ENCODE peak calls at places on chromosomes 3 and 15, in five cellular contexts. C is HCT116, F is GM23248, A is PC-3, Q is hepatocyte. L is an unnamed sample. For H3K4me1 and H3K9me3, the result is how much of the 10 kb centered on the place peaks cover.

GRCh38 chr15:62455441-62455921 is 290.4 kb upstream of the C2CD4B start:
- DNase-seq in C (no peak), A (peak), Q (no peak), F (no peak), L (no peak)

GRCh38 chr3:128426128-128426921 is 40.4 kb downstream of the DNAJB8 start:
- DNase-seq in C (no peak), F (peak), A (peak), Q (peak), L (peak)

GRCh38 chr3:59469948-59470723 is 420.3 kb upstream of the CFAP20DC start:
- DNase-seq in A (peak), C (no peak), Q (no peak), F (peak), L (peak)

GRCh38 chr3:110711851-110712396 is 359.7 kb upstream of the NECTIN3 start:
- DNase-seq in A (no peak), C (no peak), Q (no peak), F (peak), L (peak)

GRCh38 chr15:49686626-49687025 is 65.8 kb downstream of the DTWD1 start:
- DNase-seq in A (peak), F (peak), Q (no peak), C (no peak), L (no peak)

GRCh38 chr3:154003649-154004048 is 117.5 kb upstream of the ARHGEF26 start:
- DNase-seq in Q (no peak), C (no peak), F (no peak), A (no peak), L (no peak)

GRCh38 chr3:46946856-46947544 is 29.5 kb downstream of the CCDC12 start:
- DNase-seq in A (peak), F (peak), C (no peak), Q (peak), L (no peak)

GRCh38 chr15:68553594-68553993 is 25.2 kb upstream of the CORO2B start:
- DNase-seq in Q (no peak), C (no peak), A (no peak), F (no peak), L (no peak)

GRCh38 chr3:39115870-39116269 is 8.4 kb downstream of the TTC21A start:
- DNase-seq in Q (no peak), A (no peak), F (no peak), C (no peak), L (no peak)

GRCh38 chr3:156456771-156457224 is 98.1 kb downstream of the SSR3 start:
- DNase-seq in F (no peak), C (no peak), Q (peak), A (peak), L (no peak)

GRCh38 chr3:49339593-49339946 is 283 bp downstream of the USP4 start:
- DNase-seq in C (no peak), F (peak), Q (peak), A (no peak), L (no peak)

GRCh38 chr3:135458539-135458938 is 507.0 kb upstream of the PPP2R3A start:
- DNase-seq in C (no peak), F (no peak), Q (no peak), A (no peak), L (no peak)

GRCh38 chr15:27990411-27991338 is 108.4 kb downstream of the OCA2 start:
- DNase-seq in A (no peak), F (no peak), C (no peak), Q (no peak), L (no peak)

GRCh38 chr3:4997946-4998345 is 18.7 kb downstream of the BHLHE40 start:
- DNase-seq in A (no peak), Q (no peak), F (no peak), C (no peak), L (no peak)

GRCh38 chr3:153247331-153248311 is 85.6 kb downstream of the RAP2B start:
- DNase-seq in A (no peak), C (no peak), Q (no peak), F (peak), L (no peak)

GRCh38 chr15:40693904-40694705 is 869 bp upstream of the RAD51 start:
- DNase-seq in A (peak), Q (no peak), C (no peak), F (peak), L (peak)

GRCh38 chr15:46808834-46809233 is 908.5 kb upstream of the SEMA6D start:
- DNase-seq in A (no peak), Q (no peak), C (no peak), F (no peak), L (no peak)

GRCh38 chr3:177781686-177782161 is 584.4 kb upstream of the TBL1XR1 start:
- DNase-seq in A (no peak), C (no peak), F (peak), Q (no peak), L (no peak)

GRCh38 chr3:46706771-46707582 is 5.8 kb downstream of the TMIE start:
- DNase-seq in C (no peak), F (no peak), A (no peak), Q (no peak), L (no peak)

GRCh38 chr15:67030036-67030762 is 35.2 kb upstream of the SMAD3 start:
- DNase-seq in F (no peak), Q (peak), A (no peak), C (no peak), L (no peak)

GRCh38 chr3:151770941-151771340 is 37.2 kb downstream of the AADACL2 start:
- DNase-seq in Q (peak), F (peak), C (no peak), A (peak), L (no peak)

GRCh38 chr3:100260081-100260684 is 609 bp upstream of the TBC1D23 start:
- DNase-seq in C (no peak), Q (peak), F (peak), A (no peak), L (no peak)

GRCh38 chr3:186361612-186362408 is at the start of gene DGKG:
- DNase-seq in A (peak), F (peak), Q (no peak), C (no peak), L (peak)

GRCh38 chr15:98785796-98786581 is 137.7 kb downstream of the IGF1R start:
- DNase-seq in A (no peak), C (no peak), F (no peak), Q (peak), L (no peak)

GRCh38 chr15:38666865-38667264 is 102.3 kb upstream of the RASGRP1 start:
- DNase-seq in F (no peak), Q (no peak), A (no peak), C (no peak), L (no peak)

GRCh38 chr3:191476053-191476787 is 15.3 kb downstream of the PYDC2 start:
- DNase-seq in F (no peak), C (peak), Q (peak), A (peak), L (no peak)

GRCh38 chr3:81339040-81339845 is 422.2 kb downstream of the GBE1 start:
- DNase-seq in A (peak), F (peak), C (no peak), Q (peak), L (peak)

GRCh38 chr15:101390462-101390861 is 95.4 kb upstream of the SNRPA1 start:
- DNase-seq in F (no peak), C (no peak), A (no peak), Q (no peak), L (no peak)

GRCh38 chr3:169148448-169149348 is 514.8 kb downstream of the MECOM start:
- DNase-seq in Q (no peak), F (peak), C (no peak), A (peak), L (no peak)

GRCh38 chr3:160986060-160986459 is 119.1 kb downstream of the B3GALNT1 start:
- DNase-seq in C (no peak), F (no peak), Q (no peak), A (no peak), L (no peak)

GRCh38 chr3:136277634-136278033 is 27.5 kb downstream of the PCCB start:
- DNase-seq in F (no peak), C (no peak), A (no peak), Q (no peak), L (peak)

GRCh38 chr3:1808590-1808989 is 290.1 kb upstream of the CNTN4 start:
- DNase-seq in C (no peak), A (no peak), F (no peak), Q (no peak), L (no peak)

GRCh38 chr3:157618075-157618760 is 115.0 kb upstream of the VEPH1 start:
- DNase-seq in A (peak), F (peak), Q (peak), C (peak), L (peak)
- TF ChIP-seq EZH2phosphoT487 in A (no peak), F (no peak), Q (no peak), C (no peak), L (no peak)

GRCh38 chr3:41522620-41523019 is 323.3 kb downstream of the CTNNB1 start:
- DNase-seq in C (no peak), A (no peak), Q (no peak), F (no peak), L (peak)
- H3K4me1 ChIP-seq in C (under half), A (under half), Q (under half), F (under half), L (under half)

DNA sequence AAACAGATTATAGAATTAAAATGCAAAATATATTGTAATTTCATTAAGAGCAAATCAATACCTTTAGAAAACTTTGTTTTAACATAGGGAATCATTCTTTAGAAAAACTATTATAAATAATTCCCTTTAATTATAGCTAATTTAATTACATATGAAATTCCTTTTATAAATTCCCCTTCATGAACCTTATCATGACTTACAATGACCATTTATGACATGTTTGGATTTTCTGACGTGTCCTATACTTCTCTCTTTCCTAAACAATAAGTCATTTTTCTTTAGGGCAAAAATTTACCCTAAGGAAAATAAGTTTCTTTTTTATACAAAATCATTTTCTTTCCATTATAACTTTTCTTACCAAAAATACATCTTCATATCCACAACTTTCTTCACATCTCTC is 37.8 kb downstream of the PRR20G start:
- DNase-seq in F (no peak), C (no peak), Q (no peak), A (no peak), L (no peak)
- H3K9me3 ChIP-seq in F (under half), C (under half), Q (under half), A (under half), L (under half)

GRCh38 chr3:10772230-10773161 is 43.5 kb upstream of the SLC6A11 start:
- DNase-seq in A (peak), C (no peak), F (peak), Q (no peak), L (peak)
- TF ChIP-seq EZH2phosphoT487 in A (no peak), C (no peak), F (no peak), Q (no peak), L (no peak)

DNA sequence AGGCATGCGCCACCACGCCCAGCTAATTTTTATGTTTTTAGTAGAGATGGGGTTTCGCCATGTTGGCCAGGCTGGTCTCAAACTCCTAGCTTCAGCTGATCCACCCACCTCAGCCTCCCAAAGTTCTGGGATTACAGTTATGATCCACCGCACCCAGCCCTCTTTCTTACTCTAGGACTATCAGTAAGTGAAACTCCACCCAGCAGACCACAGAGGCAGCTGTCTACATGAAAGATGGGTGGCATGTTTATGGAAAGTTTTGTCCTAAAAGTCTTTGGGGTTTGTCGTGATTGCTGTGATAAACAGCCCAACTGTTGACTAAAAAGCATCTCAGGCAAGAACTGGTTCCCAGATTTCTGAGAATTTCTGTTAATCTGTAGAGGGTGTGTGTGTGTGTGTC is 10.9 kb downstream of the ARL6IP5 start:
- DNase-seq in F (no peak), A (no peak), Q (no peak), C (no peak), L (peak)
- H3K4me1 ChIP-seq in F (under half), A (under half), Q (under half), C (under half), L (half or more)

GRCh38 chr15:94934440-94934839 is 703.1 kb downstream of the MCTP2 start:
- DNase-seq in Q (no peak), C (no peak), A (no peak), F (no peak), L (no peak)
- H3K9me3 ChIP-seq in Q (under half), C (under half), A (under half), F (under half), L (under half)

DNA sequence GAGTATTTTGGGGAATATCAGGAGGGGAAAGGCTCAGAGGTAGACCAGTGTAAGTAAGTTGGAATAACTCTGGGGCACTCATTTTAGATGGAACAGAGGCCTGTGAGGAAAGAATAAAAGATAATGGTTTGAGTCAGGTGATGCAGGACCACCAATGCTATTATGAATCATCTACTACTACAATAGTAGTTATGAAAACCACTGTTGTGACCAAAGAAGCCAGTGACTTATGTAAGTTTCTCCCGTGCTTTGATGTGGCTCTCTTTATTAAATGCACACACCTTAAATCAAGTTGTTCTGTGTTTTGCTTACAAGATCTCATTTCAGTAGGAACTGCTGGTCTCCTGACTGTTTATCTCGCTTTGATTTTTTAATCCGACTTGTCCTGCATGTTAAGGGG is 13.1 kb upstream of the GUCA1C start:
- DNase-seq in Q (no peak), C (no peak), A (no peak), F (no peak), L (no peak)
- TF ChIP-seq EZH2phosphoT487 in Q (no peak), C (no peak), A (no peak), F (no peak), L (no peak)

GRCh38 chr3:195907730-195908438 is 467 bp downstream of the TNK2 start:
- DNase-seq in F (peak), C (no peak), A (peak), Q (peak), L (peak)
- H3K4me1 ChIP-seq in F (under half), C (under half), A (half or more), Q (under half), L (under half)

GRCh38 chr15:24919446-24919845 is 35.3 kb upstream of the SNRPN start:
- DNase-seq in Q (no peak), C (no peak), F (no peak), A (peak), L (no peak)

GRCh38 chr15:24917431-24917830 is 37.4 kb upstream of the SNRPN start:
- DNase-seq in Q (no peak), A (no peak), F (no peak), C (no peak), L (no peak)

GRCh38 chr15:24916305-24917009 is 38.3 kb upstream of the SNRPN start:
- DNase-seq in C (no peak), F (no peak), Q (no peak), A (no peak), L (peak)
- H3K9me3 ChIP-seq in C (under half), F (under half), Q (under half), A (under half), L (under half)

DNA sequence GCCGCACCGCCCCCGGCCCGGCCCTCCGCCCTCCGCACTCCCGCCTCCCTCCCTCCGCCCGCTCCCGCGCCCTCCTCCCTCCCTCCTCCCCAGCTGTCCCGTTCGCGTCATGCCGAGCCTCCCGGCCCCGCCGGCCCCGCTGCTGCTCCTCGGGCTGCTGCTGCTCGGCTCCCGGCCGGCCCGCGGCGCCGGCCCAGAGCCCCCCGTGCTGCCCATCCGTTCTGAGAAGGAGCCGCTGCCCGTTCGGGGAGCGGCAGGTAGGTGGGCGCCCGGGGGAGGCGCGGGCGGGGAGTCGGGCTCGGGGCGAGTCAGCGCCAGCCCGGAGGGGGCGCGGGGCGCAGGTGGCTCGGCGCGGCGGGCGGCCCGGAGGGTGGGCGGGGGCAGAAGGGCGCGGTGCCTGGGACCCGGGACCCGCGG is 364 bp downstream of the CHRD start:
- DNase-seq in A (peak), C (no peak), Q (peak), F (peak), L (peak)
- TF ChIP-seq EZH2phosphoT487 in A (no peak), C (no peak), Q (no peak), F (no peak), L (no peak)